ENCODE peak calls at places on chromosomes 11 and 22, in seven cellular contexts. K is brain microvascular endothelial cell; O is NCI-H446 treated with DMSO at 0.1 percent for 48 hours; V is iris pigment epithelial cell; N is heart right ventricle; P is activated CD4-positive, alpha-beta memory T cell treated with anti-CD3 and anti-CD28 coated beads for 36 hours; R is activated CD8-positive, alpha-beta memory T cell treated with anti-CD3 and anti-CD28 coated beads for 48 hours. S is an unnamed sample.

GRCh38 chr11:128628686-128629085 is 41.3 kb upstream of the ETS1 start:
- DNase-seq in N (no peak), R (no peak), P (peak), V (no peak), K (no peak), O (no peak), S (no peak)

GRCh38 chr11:47233989-47234668 is 14.5 kb downstream of the ACP2 start:
- DNase-seq in N (peak), R (no peak), O (no peak), K (peak), V (peak), P (peak), S (no peak)

GRCh38 chr11:70462818-70463477 is 64.6 kb downstream of the CTTN start:
- DNase-seq in K (no peak), V (no peak), R (no peak), O (no peak), P (no peak), N (no peak), S (no peak)

GRCh38 chr11:10511046-10511711 is 29.8 kb downstream of the RNF141 start:
- DNase-seq in N (no peak), P (no peak), O (no peak), R (no peak), K (no peak), V (no peak), S (no peak)

GRCh38 chr22:49792107-49792506 is 35.6 kb downstream of the BRD1 start:
- DNase-seq in N (no peak), R (no peak), K (no peak), P (no peak), V (no peak), O (no peak), S (no peak)

GRCh38 chr11:106021181-106021966 is 666 bp downstream of the MSANTD4 start:
- DNase-seq in R (no peak), K (no peak), N (no peak), V (peak), O (no peak), P (no peak), S (no peak)

GRCh38 chr11:44716256-44716655 is 10.5 kb upstream of the TSPAN18 start:
- DNase-seq in O (no peak), K (no peak), N (no peak), P (no peak), R (no peak), V (no peak), S (no peak)

GRCh38 chr11:65290448-65291165 is 24.1 kb upstream of the CDC42EP2 start:
- DNase-seq in V (peak), P (no peak), N (peak), O (no peak), K (peak), R (no peak), S (peak)

GRCh38 chr11:92978226-92979111 is 9.0 kb downstream of the MTNR1B start:
- DNase-seq in V (no peak), R (no peak), N (peak), O (peak), K (no peak), P (no peak), S (peak)

GRCh38 chr11:123405123-123405592 is 24.9 kb upstream of the GRAMD1B start:
- DNase-seq in P (no peak), K (no peak), O (peak), N (peak), R (no peak), V (no peak), S (peak)

GRCh38 chr11:12122083-12122482 is 11.7 kb downstream of the MICAL2 start:
- DNase-seq in N (no peak), R (no peak), V (no peak), O (no peak), P (no peak), K (no peak), S (no peak)

GRCh38 chr11:101718406-101718805 is 134.6 kb upstream of the TRPC6 start:
- DNase-seq in R (no peak), O (no peak), N (no peak), V (peak), P (no peak), K (peak), S (no peak)

GRCh38 chr11:66996609-66997273 is 21.6 kb downstream of the C11orf86 start:
- DNase-seq in N (peak), R (no peak), V (peak), O (no peak), K (peak), P (no peak), S (no peak)

GRCh38 chr11:69309800-69310280 is 15.9 kb downstream of the MYEOV start:
- DNase-seq in O (no peak), K (no peak), V (no peak), N (no peak), P (no peak), R (no peak), S (no peak)

GRCh38 chr11:111086058-111086457 is 159.5 kb upstream of the POU2AF2 start:
- DNase-seq in V (no peak), O (no peak), K (no peak), P (no peak), R (no peak), N (no peak), S (peak)

GRCh38 chr11:122020902-122021301 is 95.1 kb downstream of the BLID start:
- DNase-seq in N (no peak), K (peak), P (no peak), R (no peak), O (no peak), V (no peak), S (no peak)

GRCh38 chr22:22450343-22450839 is 58.2 kb downstream of the ZNF280B start:
- DNase-seq in R (no peak), O (no peak), V (no peak), N (no peak), K (no peak), P (no peak), S (peak)

GRCh38 chr22:44436656-44437492 is 61.2 kb downstream of the RTL6 start:
- DNase-seq in N (no peak), P (no peak), R (no peak), K (no peak), V (no peak), O (no peak), S (no peak)

GRCh38 chr22:22710719-22711531 is 66.5 kb downstream of the GGTLC2 start:
- DNase-seq in N (peak), V (peak), K (peak), O (no peak), P (peak), R (no peak), S (no peak)

GRCh38 chr11:20278727-20279126 is 84.8 kb upstream of the HTATIP2 start:
- DNase-seq in P (no peak), O (no peak), K (no peak), R (no peak), V (no peak), N (no peak), S (no peak)

GRCh38 chr11:27217948-27218410 is 145.0 kb downstream of the CCDC34 start:
- DNase-seq in R (no peak), N (no peak), K (peak), P (no peak), O (peak), V (peak), S (no peak)

GRCh38 chr11:95459268-95460040 is 228.5 kb upstream of the SESN3 start:
- DNase-seq in K (no peak), N (no peak), V (no peak), R (no peak), O (peak), P (no peak), S (peak)

GRCh38 chr11:19258651-19259230 is 18.0 kb upstream of the E2F8 start:
- DNase-seq in K (no peak), O (no peak), V (no peak), N (no peak), R (no peak), P (no peak), S (no peak)

GRCh38 chr22:45290410-45290936 is 5.7 kb downstream of the UPK3A start:
- DNase-seq in K (peak), O (no peak), P (no peak), N (no peak), V (peak), R (no peak), S (peak)

GRCh38 chr11:61851128-61851899 is 23.2 kb downstream of the FADS2 start:
- DNase-seq in K (no peak), O (no peak), R (no peak), N (peak), V (no peak), P (no peak), S (no peak)

GRCh38 chr22:22787805-22788459 is 99.7 kb upstream of the IGLL5 start:
- DNase-seq in V (peak), N (peak), K (peak), R (peak), O (no peak), P (peak), S (no peak)

GRCh38 chr22:35664955-35665577 is 16.8 kb downstream of the APOL6 start:
- DNase-seq in P (no peak), O (no peak), K (no peak), N (no peak), V (no peak), R (no peak), S (no peak)

GRCh38 chr11:66847461-66848232 is 4.4 kb downstream of the RCE1 start:
- DNase-seq in R (no peak), K (no peak), P (no peak), O (no peak), N (no peak), V (no peak), S (no peak)

GRCh38 chr11:60889869-60890311 is 16.5 kb downstream of the PRPF19 start:
- DNase-seq in V (no peak), P (no peak), O (no peak), R (no peak), K (no peak), N (no peak), S (no peak)

GRCh38 chr11:34502949-34503348 is 10.6 kb downstream of the ELF5 start:
- DNase-seq in V (no peak), O (no peak), K (no peak), R (no peak), P (no peak), N (no peak), S (no peak)

GRCh38 chr11:34358258-34358665 is 452 bp upstream of the ABTB2 start:
- DNase-seq in V (peak), P (no peak), N (peak), K (no peak), R (no peak), O (peak), S (peak)